ENCODE peak calls at places on chromosomes 3 and 15, in eight cellular contexts. K is left ventricle myocardium inferior, H is mesendoderm, Q is aorta, D is lower lobe of right lung, Y is cardiac muscle cell, O is IMR-90, B is heart left ventricle. T is an unnamed sample.

GRCh38 chr15:91603681-91604080 is 249.8 kb upstream of the SLCO3A1 start:
- DNase-seq in D (no peak), K (no peak), H (no peak), Q (no peak), B (no peak), O (no peak), Y (no peak), T (no peak)

GRCh38 chr15:91196768-91197167 is 96.7 kb downstream of the SV2B start:
- DNase-seq in B (no peak), Q (no peak), H (no peak), O (no peak), D (no peak), Y (no peak), K (no peak), T (no peak)

GRCh38 chr3:124381565-124382333 is 348.5 kb upstream of the UMPS start:
- DNase-seq in O (peak; percentile 11), H (no peak), Y (no peak), D (no peak), K (no peak), Q (no peak), B (no peak), T (no peak)

GRCh38 chr3:24401811-24402185 is 92.9 kb downstream of the THRB start:
- DNase-seq in B (no peak), D (no peak), O (no peak), K (no peak), H (no peak), Y (no peak), Q (no peak), T (no peak)

GRCh38 chr3:78632925-78633324 is 1134.9 kb downstream of the ROBO1 start:
- DNase-seq in Y (no peak), D (no peak), K (no peak), O (no peak), Q (no peak), H (no peak), B (no peak), T (no peak)

GRCh38 chr3:71356272-71356671 is 227.3 kb downstream of the FOXP1 start:
- DNase-seq in O (no peak), Y (no peak), B (no peak), D (no peak), K (no peak), H (no peak), Q (no peak), T (no peak)

GRCh38 chr15:96521386-96521785 is 190.9 kb downstream of the NR2F2 start:
- DNase-seq in O (no peak), H (no peak), Q (no peak), K (no peak), D (no peak), Y (no peak), B (no peak), T (no peak)

GRCh38 chr3:37498126-37499039 is 324.0 kb upstream of the LRRFIP2 start:
- DNase-seq in H (no peak), B (peak; percentile 73), K (peak; percentile 31), D (no peak), O (no peak), Y (no peak), Q (no peak), T (no peak)

GRCh38 chr3:11591401-11592266 is 52.1 kb downstream of the VGLL4 start:
- DNase-seq in O (peak; percentile 87), H (peak; percentile 98), Q (no peak), K (peak; percentile 57), D (no peak), B (peak; percentile 69), Y (peak; percentile 79), T (no peak)

GRCh38 chr3:160801386-160802118 is 45.5 kb downstream of the PPM1L start:
- DNase-seq in K (peak; percentile 24), B (peak; percentile 67), Q (no peak), O (peak; percentile 0), H (no peak), D (peak; percentile 49), Y (no peak), T (peak; percentile 66)

GRCh38 chr3:185157347-185157746 is 4.5 kb upstream of the C3orf70 start:
- DNase-seq in B (no peak), H (no peak), K (no peak), D (no peak), Q (no peak), O (no peak), Y (no peak), T (no peak)

GRCh38 chr3:183439510-183439909 is 11.1 kb upstream of the MCF2L2 start:
- DNase-seq in B (no peak), D (no peak), Q (no peak), O (no peak), Y (no peak), H (no peak), K (no peak), T (no peak)

GRCh38 chr3:188468196-188468595 is 314.2 kb downstream of the LPP start:
- DNase-seq in Y (no peak), K (no peak), Q (no peak), D (no peak), B (no peak), O (no peak), H (no peak), T (no peak)

GRCh38 chr15:23482764-23483489 is 35.9 kb upstream of the GOLGA6L2 start:
- DNase-seq in Q (no peak), D (no peak), H (no peak), B (no peak), O (no peak), Y (no peak), K (no peak), T (no peak)
- H3K4me1 ChIP-seq in Q (no peaks in the 10 kb centered on the region), D (no peaks in the 10 kb centered on the region), H (no peaks in the 10 kb centered on the region), B (no peaks in the 10 kb centered on the region), O (no peaks in the 10 kb centered on the region), Y (peaks cover 14% of the 10 kb centered on the region), K (peaks cover 13% of the 10 kb centered on the region), T (no peaks in the 10 kb centered on the region)

DNA sequence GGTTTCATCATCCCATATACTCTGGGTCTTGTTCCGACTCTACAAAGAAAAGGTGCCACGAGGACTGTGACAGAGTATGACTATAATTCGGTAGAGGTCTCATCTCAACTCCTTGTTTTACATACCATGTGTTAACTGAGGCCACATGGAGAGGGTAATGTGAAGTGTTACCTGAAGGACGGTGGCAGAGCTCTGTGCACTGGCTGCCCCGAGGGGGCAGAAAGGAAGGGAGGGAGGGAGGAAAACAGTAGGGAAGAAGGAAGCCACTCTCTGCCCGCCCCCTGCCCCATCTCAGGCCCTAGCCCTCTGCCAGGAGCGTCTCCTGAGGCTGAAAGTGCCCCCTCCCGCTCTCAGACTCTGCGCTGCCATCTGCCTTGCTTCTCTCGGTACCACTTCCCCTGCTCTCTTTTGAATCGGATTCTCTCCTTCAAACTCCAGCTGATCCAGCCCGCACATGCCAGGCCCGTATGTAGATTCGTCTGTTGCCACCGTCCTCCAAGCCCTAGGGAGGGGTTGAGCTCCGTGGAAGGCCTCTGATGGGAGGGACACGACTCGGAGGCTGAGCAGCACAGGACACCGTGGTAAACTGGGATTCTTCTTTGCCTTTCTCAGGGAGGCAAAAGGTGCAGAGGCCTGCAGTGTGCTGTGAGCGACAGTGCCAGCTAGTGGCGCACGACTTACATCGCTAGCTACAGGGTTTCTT is 70.5 kb upstream of the ATP10A start:
- DNase-seq in O (peak; percentile 87), Y (peak; percentile 79), B (peak; percentile 72), D (peak; percentile 85), K (peak; percentile 69), H (peak; percentile 92), Q (peak; percentile 91), T (peak; percentile 41)
- H3K4me3 ChIP-seq in O (peak overlapping the region; percentile 32), Y (no peak overlapping the region), B (peak overlapping the region; percentile 28), D (peak overlapping the region; percentile 41), K (peak overlapping the region; percentile 43), H (no peak overlapping the region), Q (peak overlapping the region; percentile 16), T (no peak overlapping the region)

GRCh38 chr15:50997371-50998051 is 89.0 kb downstream of the AP4E1 start:
- DNase-seq in O (no peak), Y (no peak), Q (no peak), D (no peak), B (no peak), H (no peak), K (no peak), T (no peak)
- H3K4me1 ChIP-seq in O (no peaks in the 10 kb centered on the region), Y (no peaks in the 10 kb centered on the region), Q (no peaks in the 10 kb centered on the region), D (no peaks in the 10 kb centered on the region), B (no peaks in the 10 kb centered on the region), H (no peaks in the 10 kb centered on the region), K (peaks cover 2% of the 10 kb centered on the region), T (no peaks in the 10 kb centered on the region)

DNA sequence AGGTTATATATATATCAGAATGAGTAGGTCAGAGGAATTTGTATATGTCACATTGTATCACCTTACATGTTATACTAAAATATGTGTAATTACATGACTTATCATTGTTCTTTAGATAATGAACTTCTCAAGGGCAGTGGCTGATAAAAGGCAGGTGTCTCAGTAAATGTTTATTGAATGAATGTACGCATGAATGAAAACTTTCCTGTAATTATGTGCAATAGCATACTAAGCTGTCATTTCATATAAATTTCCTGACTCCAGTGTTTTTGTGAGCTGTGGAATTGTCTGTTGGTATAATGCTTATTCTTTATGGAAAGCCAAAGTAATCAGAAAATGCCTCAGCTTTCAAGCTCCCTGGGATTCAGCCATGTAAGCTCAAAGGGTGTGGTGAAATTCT is 4.2 kb downstream of the TBC1D23 start:
- DNase-seq in O (no peak), H (no peak), D (no peak), Q (no peak), B (no peak), K (no peak), Y (no peak), T (no peak)
- H3K4me3 ChIP-seq in O (no peak overlapping the region), H (no peak overlapping the region), D (no peak overlapping the region), Q (no peak overlapping the region), B (no peak overlapping the region), K (no peak overlapping the region), Y (no peak overlapping the region), T (no peak overlapping the region)

GRCh38 chr15:78060232-78060631 is 17.3 kb downstream of the TBC1D2B start:
- DNase-seq in D (no peak), Y (no peak), Q (no peak), H (no peak), O (no peak), K (no peak), B (no peak), T (peak; percentile 37)
- H3K4me1 ChIP-seq in D (peaks cover 98% of the 10 kb centered on the region), Y (peaks cover 23% of the 10 kb centered on the region), Q (peaks cover 6% of the 10 kb centered on the region), H (peaks cover 2% of the 10 kb centered on the region), O (peaks cover 36% of the 10 kb centered on the region), K (peaks cover 98% of the 10 kb centered on the region), B (peaks cover 91% of the 10 kb centered on the region), T (peaks cover 14% of the 10 kb centered on the region)

DNA sequence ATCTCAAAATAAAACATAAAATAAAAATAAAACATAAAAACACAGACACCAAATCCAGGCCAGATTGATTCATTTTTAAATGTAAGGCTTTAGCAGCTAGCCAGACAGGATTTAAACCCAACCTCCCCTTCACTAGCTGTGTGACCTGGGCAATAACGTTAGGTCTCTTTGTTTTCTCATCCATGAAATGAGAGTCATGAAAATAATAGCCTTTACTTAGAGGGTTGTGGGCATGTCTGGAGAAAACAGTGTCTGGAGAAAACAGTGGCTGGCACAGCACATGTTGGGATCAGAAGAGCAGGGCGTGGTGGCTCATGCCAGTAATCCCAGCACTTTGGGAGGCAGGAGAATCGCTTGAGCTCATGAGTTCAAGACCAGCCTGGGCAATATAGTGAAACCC is 1.8 kb upstream of the DPPA4 start:
- DNase-seq in O (no peak), D (no peak), K (no peak), H (peak; percentile 26), Q (no peak), Y (no peak), B (no peak), T (no peak)
- H3K4me3 ChIP-seq in O (no peak overlapping the region), D (no peak overlapping the region), K (no peak overlapping the region), H (no peak overlapping the region), Q (no peak overlapping the region), Y (no peak overlapping the region), B (no peak overlapping the region), T (peak overlapping the region; percentile 37)